ENCODE peak calls at places on chromosomes 7 and 10, in five cellular contexts. One of them, this sample, is unnamed.

GRCh38 chr10:35336084-35336831 is at the start of gene CCNY:
- DNase-seq in esophagus squamous epithelium: no peak
- DNase-seq in HCT116: no peak
- DNase-seq in psoas muscle: peak; percentile 85
- DNase-seq in lower leg skin: peak; percentile 55
- DNase-seq in this sample: no peak

GRCh38 chr10:112379635-112380296 is 5.8 kb downstream of the ACSL5 start:
- DNase-seq in psoas muscle: no peak
- DNase-seq in lower leg skin: no peak
- DNase-seq in esophagus squamous epithelium: no peak
- DNase-seq in HCT116: peak; percentile 99
- DNase-seq in this sample: no peak

GRCh38 chr7:66205736-66206080 is 574 bp downstream of the TPST1 start:
- DNase-seq in esophagus squamous epithelium: no peak
- DNase-seq in HCT116: no peak
- DNase-seq in lower leg skin: no peak
- DNase-seq in psoas muscle: no peak
- DNase-seq in this sample: no peak

GRCh38 chr10:47240173-47240572 is 59.8 kb upstream of the GDF10 start:
- DNase-seq in esophagus squamous epithelium: no peak
- DNase-seq in HCT116: no peak
- DNase-seq in psoas muscle: no peak
- DNase-seq in lower leg skin: no peak
- DNase-seq in this sample: no peak

GRCh38 chr7:12709731-12710502 is 22.5 kb downstream of the ARL4A start:
- DNase-seq in psoas muscle: no peak
- DNase-seq in lower leg skin: no peak
- DNase-seq in HCT116: no peak
- DNase-seq in esophagus squamous epithelium: no peak
- DNase-seq in this sample: no peak

GRCh38 chr10:82826132-82826531 is 951.1 kb downstream of the NRG3 start:
- DNase-seq in psoas muscle: no peak
- DNase-seq in lower leg skin: no peak
- DNase-seq in HCT116: no peak
- DNase-seq in esophagus squamous epithelium: no peak
- DNase-seq in this sample: no peak

GRCh38 chr10:68103867-68104255 is 5.4 kb upstream of the MYPN start:
- DNase-seq in psoas muscle: no peak
- DNase-seq in esophagus squamous epithelium: no peak
- DNase-seq in lower leg skin: no peak
- DNase-seq in HCT116: no peak
- DNase-seq in this sample: no peak

GRCh38 chr7:2465928-2466327 is 10.3 kb downstream of the GRIFIN start:
- DNase-seq in HCT116: no peak
- DNase-seq in lower leg skin: no peak
- DNase-seq in esophagus squamous epithelium: no peak
- DNase-seq in psoas muscle: no peak
- DNase-seq in this sample: no peak

GRCh38 chr7:101537205-101537604 is 91.9 kb downstream of the MYL10 start:
- DNase-seq in lower leg skin: no peak
- DNase-seq in HCT116: no peak
- DNase-seq in psoas muscle: no peak
- DNase-seq in esophagus squamous epithelium: no peak
- DNase-seq in this sample: no peak

GRCh38 chr10:28036587-28036986 is 37.7 kb upstream of the ODAD2 start:
- DNase-seq in esophagus squamous epithelium: no peak
- DNase-seq in lower leg skin: no peak
- DNase-seq in psoas muscle: no peak
- DNase-seq in HCT116: no peak
- DNase-seq in this sample: no peak

GRCh38 chr10:5460468-5461200 is 38.7 kb downstream of the CALML5 start:
- DNase-seq in HCT116: no peak
- DNase-seq in lower leg skin: no peak
- DNase-seq in esophagus squamous epithelium: no peak
- DNase-seq in psoas muscle: no peak
- DNase-seq in this sample: no peak

GRCh38 chr7:137998250-137998649 is 3.6 kb downstream of the CREB3L2 start:
- DNase-seq in lower leg skin: no peak
- DNase-seq in HCT116: no peak
- DNase-seq in psoas muscle: no peak
- DNase-seq in esophagus squamous epithelium: no peak
- DNase-seq in this sample: no peak

GRCh38 chr7:137933270-137934017 is 68.4 kb downstream of the CREB3L2 start:
- DNase-seq in esophagus squamous epithelium: no peak
- DNase-seq in lower leg skin: peak; percentile 35
- DNase-seq in HCT116: no peak
- DNase-seq in psoas muscle: peak; percentile 61
- DNase-seq in this sample: no peak

GRCh38 chr7:100801833-100802568 is 25.3 kb downstream of the EPHB4 start:
- DNase-seq in esophagus squamous epithelium: no peak
- DNase-seq in HCT116: no peak
- DNase-seq in psoas muscle: no peak
- DNase-seq in lower leg skin: peak; percentile 49
- DNase-seq in this sample: no peak

GRCh38 chr7:95059842-95060313 is 152.5 kb downstream of the PPP1R9A start:
- DNase-seq in esophagus squamous epithelium: no peak
- DNase-seq in psoas muscle: no peak
- DNase-seq in HCT116: no peak
- DNase-seq in lower leg skin: no peak
- DNase-seq in this sample: no peak

GRCh38 chr7:98230746-98231471 is 19.7 kb downstream of the BHLHA15 start:
- DNase-seq in psoas muscle: no peak
- DNase-seq in esophagus squamous epithelium: no peak
- DNase-seq in lower leg skin: no peak
- DNase-seq in HCT116: no peak
- DNase-seq in this sample: no peak

GRCh38 chr10:52308251-52309031 is 5.6 kb upstream of the DKK1 start:
- DNase-seq in lower leg skin: peak; percentile 30
- DNase-seq in HCT116: no peak
- DNase-seq in esophagus squamous epithelium: no peak
- DNase-seq in psoas muscle: peak; percentile 40
- DNase-seq in this sample: peak; percentile 7

GRCh38 chr10:55410415-55410885 is 609.4 kb upstream of the PCDH15 start:
- DNase-seq in esophagus squamous epithelium: no peak
- DNase-seq in HCT116: no peak
- DNase-seq in psoas muscle: peak; percentile 15
- DNase-seq in lower leg skin: peak; percentile 20
- DNase-seq in this sample: no peak

GRCh38 chr10:75910032-75910431 is 478.6 kb downstream of the LRMDA start:
- DNase-seq in lower leg skin: no peak
- DNase-seq in esophagus squamous epithelium: no peak
- DNase-seq in psoas muscle: no peak
- DNase-seq in HCT116: no peak
- DNase-seq in this sample: no peak

GRCh38 chr7:45716380-45717203 is 142.4 kb downstream of the ADCY1 start:
- DNase-seq in esophagus squamous epithelium: no peak
- DNase-seq in HCT116: no peak
- DNase-seq in psoas muscle: no peak
- DNase-seq in lower leg skin: no peak
- DNase-seq in this sample: no peak

DNA sequence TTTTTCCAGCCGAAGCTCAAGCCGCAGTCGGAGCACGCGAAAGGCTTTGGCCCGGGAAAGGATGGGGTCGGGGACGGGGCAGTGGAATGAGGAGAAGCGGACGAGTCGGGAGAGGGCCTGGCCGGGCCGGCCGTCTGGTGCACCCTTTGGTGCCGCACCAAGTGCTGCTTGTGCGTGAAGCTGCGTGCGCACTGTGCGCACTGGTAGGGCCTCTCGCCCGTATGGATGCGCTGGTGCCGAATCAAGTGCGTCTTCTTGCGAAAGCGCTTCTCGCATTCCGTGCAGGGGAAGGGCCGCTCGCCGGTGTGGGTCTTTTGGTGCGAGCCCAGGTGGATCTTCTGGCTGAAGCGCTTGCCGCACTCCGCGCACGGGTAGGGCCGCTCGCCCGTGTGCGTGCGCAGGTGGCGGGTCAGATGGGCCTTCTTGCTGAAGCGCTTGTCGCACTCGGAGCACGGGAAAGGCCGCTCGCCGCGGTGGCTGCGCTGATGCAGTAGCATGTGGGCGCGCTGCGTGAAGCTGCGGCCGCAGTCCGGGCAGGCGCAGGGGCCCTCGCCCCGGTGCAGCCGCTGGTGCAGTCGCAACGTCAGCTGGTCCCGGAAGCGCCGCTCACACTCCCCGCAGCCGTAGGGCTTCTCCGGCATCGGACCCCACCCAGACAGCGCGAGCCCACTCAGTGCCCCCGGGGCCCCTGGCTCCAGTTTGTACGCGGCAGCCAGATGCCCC is 7.8 kb downstream of the ZNF467 start:
- DNase-seq in HCT116: no peak
- DNase-seq in psoas muscle: no peak
- DNase-seq in lower leg skin: no peak
- DNase-seq in esophagus squamous epithelium: no peak
- DNase-seq in this sample: no peak
- H3K4me3 ChIP-seq in HCT116: no peak overlapping the region
- H3K4me3 ChIP-seq in psoas muscle: peak overlapping the region; percentile 62
- H3K4me3 ChIP-seq in lower leg skin: no peak overlapping the region
- H3K4me3 ChIP-seq in esophagus squamous epithelium: peak overlapping the region; percentile 26
- H3K4me3 ChIP-seq in this sample: no peak overlapping the region

GRCh38 chr7:1370738-1371137 is 88.5 kb downstream of the MICALL2 start:
- DNase-seq in lower leg skin: no peak
- DNase-seq in esophagus squamous epithelium: no peak
- DNase-seq in psoas muscle: no peak
- DNase-seq in HCT116: no peak
- DNase-seq in this sample: no peak

GRCh38 chr7:1369856-1370657 is 89.2 kb downstream of the MICALL2 start:
- DNase-seq in HCT116: no peak
- DNase-seq in esophagus squamous epithelium: no peak
- DNase-seq in lower leg skin: no peak
- DNase-seq in psoas muscle: no peak
- DNase-seq in this sample: no peak

GRCh38 chr7:1367501-1367900 is 91.8 kb downstream of the MICALL2 start:
- DNase-seq in psoas muscle: no peak
- DNase-seq in HCT116: no peak
- DNase-seq in lower leg skin: no peak
- DNase-seq in esophagus squamous epithelium: no peak
- DNase-seq in this sample: no peak

GRCh38 chr7:1368150-1368681 is 91.1 kb downstream of the MICALL2 start:
- DNase-seq in esophagus squamous epithelium: no peak
- DNase-seq in lower leg skin: no peak
- DNase-seq in HCT116: no peak
- DNase-seq in psoas muscle: no peak
- DNase-seq in this sample: no peak

DNA sequence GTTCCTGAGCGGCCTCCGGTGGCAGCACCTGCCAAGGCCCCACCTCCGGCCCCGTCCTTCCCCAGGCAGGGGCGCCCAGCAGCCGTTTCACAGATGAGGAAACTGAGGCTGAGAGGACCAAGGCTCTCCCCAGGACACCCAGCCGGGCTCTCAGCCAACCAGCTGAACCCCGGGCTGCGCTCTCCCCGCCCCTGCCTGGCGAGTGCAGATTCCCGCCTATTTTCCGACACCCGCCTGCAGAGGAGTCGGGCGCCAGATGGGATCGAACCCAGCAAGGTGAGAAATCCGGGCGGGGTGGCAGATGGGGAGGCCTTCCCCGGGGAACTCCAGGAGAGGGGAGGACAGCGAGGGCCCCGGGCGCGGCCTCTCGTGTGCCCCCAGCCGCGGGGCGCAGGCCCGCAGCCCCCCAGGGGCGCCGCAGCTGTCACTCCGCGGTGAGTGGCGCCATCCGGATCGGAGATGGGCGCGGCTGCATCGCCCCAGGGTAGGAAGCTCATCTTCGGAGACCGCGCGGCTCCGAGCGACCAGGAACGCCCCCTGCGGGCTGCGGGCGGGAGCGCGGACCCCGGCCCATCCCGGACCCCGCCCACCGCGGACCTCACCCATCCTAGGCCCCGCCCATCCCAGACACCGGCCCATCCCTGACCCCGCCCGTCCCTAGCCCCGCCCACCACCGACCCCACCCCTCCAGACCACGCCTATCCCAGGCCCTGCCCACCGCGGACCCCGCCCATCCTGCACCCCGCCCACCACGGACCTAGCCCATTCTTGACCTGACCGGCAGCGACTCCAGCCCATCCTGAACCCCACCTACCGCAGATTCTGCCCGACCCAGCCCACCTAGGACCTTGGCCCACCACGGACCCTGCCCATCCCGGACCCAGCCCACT is 90.3 kb downstream of the MICALL2 start:
- DNase-seq in esophagus squamous epithelium: no peak
- DNase-seq in psoas muscle: no peak
- DNase-seq in lower leg skin: no peak
- DNase-seq in HCT116: peak; percentile 27
- DNase-seq in this sample: no peak
- TF ChIP-seq CTCF in esophagus squamous epithelium: no peak
- TF ChIP-seq CTCF in psoas muscle: no peak
- TF ChIP-seq CTCF in lower leg skin: no peak
- TF ChIP-seq CTCF in HCT116: peak; percentile 31
- TF ChIP-seq CTCF in this sample: peak; percentile 23

GRCh38 chr7:22589641-22590141 is 89.7 kb upstream of the STEAP1B start:
- DNase-seq in psoas muscle: peak; percentile 70
- DNase-seq in esophagus squamous epithelium: no peak
- DNase-seq in lower leg skin: peak; percentile 23
- DNase-seq in HCT116: no peak
- DNase-seq in this sample: no peak
- H3K4me3 ChIP-seq in psoas muscle: no peak overlapping the region
- H3K4me3 ChIP-seq in esophagus squamous epithelium: no peak overlapping the region
- H3K4me3 ChIP-seq in lower leg skin: no peak overlapping the region
- H3K4me3 ChIP-seq in HCT116: no peak overlapping the region
- H3K4me3 ChIP-seq in this sample: no peak overlapping the region

DNA sequence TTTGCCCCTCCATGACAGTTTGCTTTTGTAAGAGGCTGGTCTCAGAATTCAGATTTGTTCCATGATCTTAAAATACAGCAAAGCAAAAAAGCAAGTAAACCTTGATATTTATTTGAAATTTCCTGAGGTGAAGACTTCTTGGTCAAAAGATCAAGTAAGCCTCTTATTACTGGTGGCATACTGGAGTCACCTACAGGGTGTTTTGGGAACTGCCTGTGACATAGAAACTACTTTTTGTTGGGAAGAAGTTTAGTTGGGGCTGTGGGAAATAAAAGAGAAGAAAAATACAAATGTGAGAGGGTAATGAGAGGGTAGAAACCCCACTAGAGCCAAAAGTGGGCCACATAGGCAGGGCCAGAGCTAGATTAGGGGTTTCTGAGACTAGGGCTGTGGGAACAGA is 217.9 kb downstream of the OTUD1 start:
- DNase-seq in HCT116: no peak
- DNase-seq in esophagus squamous epithelium: no peak
- DNase-seq in psoas muscle: no peak
- DNase-seq in lower leg skin: no peak
- DNase-seq in this sample: no peak
- TF ChIP-seq CTCF in HCT116: peak; percentile 48
- TF ChIP-seq CTCF in esophagus squamous epithelium: peak; percentile 64
- TF ChIP-seq CTCF in psoas muscle: peak; percentile 38
- TF ChIP-seq CTCF in lower leg skin: no peak
- TF ChIP-seq CTCF in this sample: peak; percentile 44

GRCh38 chr7:31335161-31335888 is 5.2 kb downstream of the NEUROD6 start:
- DNase-seq in lower leg skin: no peak
- DNase-seq in psoas muscle: no peak
- DNase-seq in HCT116: no peak
- DNase-seq in esophagus squamous epithelium: no peak
- DNase-seq in this sample: no peak
- H3K4me3 ChIP-seq in lower leg skin: no peak overlapping the region
- H3K4me3 ChIP-seq in psoas muscle: no peak overlapping the region
- H3K4me3 ChIP-seq in HCT116: no peak overlapping the region
- H3K4me3 ChIP-seq in esophagus squamous epithelium: peak overlapping the region; percentile 3
- H3K4me3 ChIP-seq in this sample: no peak overlapping the region

GRCh38 chr7:154640266-154640865 is 362.6 kb downstream of the PAXIP1 start:
- DNase-seq in HCT116: no peak
- DNase-seq in lower leg skin: no peak
- DNase-seq in esophagus squamous epithelium: no peak
- DNase-seq in psoas muscle: no peak
- DNase-seq in this sample: no peak
- TF ChIP-seq CTCF in HCT116: no peak
- TF ChIP-seq CTCF in lower leg skin: no peak
- TF ChIP-seq CTCF in esophagus squamous epithelium: no peak
- TF ChIP-seq CTCF in psoas muscle: no peak
- TF ChIP-seq CTCF in this sample: no peak